ENCODE peak calls at places on chromosomes 7 and 10, in seven cellular contexts. One of them, this sample, is unnamed.

GRCh38 chr7:75966209-75966961 is 28.0 kb downstream of the TMEM120A start:
- DNase-seq in A549: no peak
- DNase-seq in tibial nerve: peak
- DNase-seq in HCT116: no peak
- DNase-seq in body of pancreas: peak
- DNase-seq in GM12891: no peak
- DNase-seq in lower leg skin: peak
- DNase-seq in this sample: no peak

GRCh38 chr7:71615017-71615416 is 483.1 kb downstream of the GALNT17 start:
- DNase-seq in tibial nerve: no peak
- DNase-seq in body of pancreas: no peak
- DNase-seq in lower leg skin: no peak
- DNase-seq in GM12891: no peak
- DNase-seq in A549: no peak
- DNase-seq in HCT116: no peak
- DNase-seq in this sample: no peak

GRCh38 chr10:120514035-120514620 is 57.1 kb downstream of the PLPP4 start:
- DNase-seq in body of pancreas: no peak
- DNase-seq in tibial nerve: no peak
- DNase-seq in lower leg skin: no peak
- DNase-seq in A549: no peak
- DNase-seq in HCT116: no peak
- DNase-seq in GM12891: no peak
- DNase-seq in this sample: peak

GRCh38 chr7:50446542-50446960 is 3.6 kb downstream of the FIGNL1 start:
- DNase-seq in GM12891: no peak
- DNase-seq in body of pancreas: no peak
- DNase-seq in tibial nerve: no peak
- DNase-seq in A549: no peak
- DNase-seq in HCT116: peak
- DNase-seq in lower leg skin: no peak
- DNase-seq in this sample: no peak

GRCh38 chr10:132257907-132258306 is 49.8 kb downstream of the STK32C start:
- DNase-seq in A549: no peak
- DNase-seq in body of pancreas: no peak
- DNase-seq in GM12891: no peak
- DNase-seq in lower leg skin: no peak
- DNase-seq in HCT116: no peak
- DNase-seq in tibial nerve: no peak
- DNase-seq in this sample: no peak

GRCh38 chr10:32413513-32413912 is 32.4 kb upstream of the CCDC7 start:
- DNase-seq in GM12891: no peak
- DNase-seq in tibial nerve: no peak
- DNase-seq in body of pancreas: peak
- DNase-seq in HCT116: peak
- DNase-seq in lower leg skin: no peak
- DNase-seq in A549: peak
- DNase-seq in this sample: no peak

GRCh38 chr10:110423650-110424049 is 74.1 kb upstream of the DUSP5 start:
- DNase-seq in tibial nerve: no peak
- DNase-seq in lower leg skin: no peak
- DNase-seq in A549: no peak
- DNase-seq in body of pancreas: peak
- DNase-seq in HCT116: no peak
- DNase-seq in GM12891: no peak
- DNase-seq in this sample: no peak

GRCh38 chr10:50619882-50620281 is 3.9 kb downstream of the SGMS1 start:
- DNase-seq in GM12891: no peak
- DNase-seq in A549: no peak
- DNase-seq in lower leg skin: no peak
- DNase-seq in body of pancreas: no peak
- DNase-seq in HCT116: no peak
- DNase-seq in tibial nerve: no peak
- DNase-seq in this sample: no peak

GRCh38 chr10:45154481-45154880 is 153.8 kb downstream of the ZNF22 start:
- DNase-seq in body of pancreas: no peak
- DNase-seq in A549: no peak
- DNase-seq in GM12891: no peak
- DNase-seq in lower leg skin: no peak
- DNase-seq in tibial nerve: no peak
- DNase-seq in HCT116: no peak
- DNase-seq in this sample: no peak

GRCh38 chr10:61628875-61629513 is 33.7 kb upstream of the CABCOCO1 start:
- DNase-seq in GM12891: no peak
- DNase-seq in body of pancreas: no peak
- DNase-seq in HCT116: no peak
- DNase-seq in tibial nerve: no peak
- DNase-seq in A549: peak
- DNase-seq in lower leg skin: peak
- DNase-seq in this sample: no peak

GRCh38 chr7:129501760-129502707 is at the start of gene SMKR1:
- DNase-seq in GM12891: peak
- DNase-seq in lower leg skin: peak
- DNase-seq in tibial nerve: peak
- DNase-seq in HCT116: peak
- DNase-seq in A549: peak
- DNase-seq in body of pancreas: peak
- DNase-seq in this sample: peak

GRCh38 chr10:5609952-5610616 is 56.3 kb downstream of the ASB13 start:
- DNase-seq in lower leg skin: no peak
- DNase-seq in HCT116: no peak
- DNase-seq in body of pancreas: no peak
- DNase-seq in A549: peak
- DNase-seq in tibial nerve: no peak
- DNase-seq in GM12891: no peak
- DNase-seq in this sample: no peak
- TF ChIP-seq POLR2A in lower leg skin: no peak
- TF ChIP-seq POLR2A in HCT116: no peak
- TF ChIP-seq POLR2A in body of pancreas: no peak
- TF ChIP-seq POLR2A in A549: peak
- TF ChIP-seq POLR2A in tibial nerve: no peak
- TF ChIP-seq POLR2A in GM12891: no peak
- TF ChIP-seq POLR2A in this sample: no peak

DNA sequence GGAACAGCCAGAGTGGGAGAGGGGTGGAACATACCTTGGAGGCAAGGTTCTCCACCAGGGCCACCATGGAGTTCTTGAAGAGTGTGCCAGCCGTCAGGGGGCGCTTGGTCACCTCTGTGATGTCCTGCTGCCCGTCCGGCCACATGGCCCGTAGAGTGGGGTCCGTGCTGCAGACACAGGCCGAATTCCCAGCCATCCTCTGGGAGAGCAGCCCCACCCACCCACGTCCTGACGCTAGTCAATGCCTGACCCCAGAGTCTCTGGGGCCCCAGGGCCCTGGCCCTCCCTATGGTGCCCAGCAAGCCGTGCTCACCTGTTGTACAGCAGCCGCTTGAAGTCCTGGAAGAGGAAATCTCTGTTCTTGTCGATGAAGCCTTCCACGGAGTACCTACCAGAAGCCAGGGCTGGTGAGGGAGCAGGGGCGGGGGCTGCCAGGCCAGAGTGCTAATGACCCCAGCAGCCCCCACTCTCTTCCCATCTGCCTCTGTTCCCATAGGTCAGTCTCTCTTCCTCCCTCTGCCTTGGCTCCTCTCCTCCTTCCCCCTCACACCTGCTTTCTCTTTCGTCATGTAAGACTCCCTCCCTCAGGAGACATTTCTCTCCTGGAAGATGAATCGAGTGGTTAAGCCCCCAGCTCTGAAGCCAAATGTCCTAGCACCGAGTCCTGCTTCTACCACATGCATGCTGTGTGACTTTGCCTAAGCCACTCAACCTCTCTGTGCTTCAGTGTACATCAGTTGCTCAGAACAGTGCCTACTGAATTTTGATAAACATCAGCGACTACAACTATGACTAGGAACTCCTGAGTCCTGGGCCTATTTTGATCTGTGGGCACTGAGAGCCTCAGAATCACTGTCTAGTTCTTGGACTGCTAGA is 11.0 kb downstream of the MYO1G start:
- DNase-seq in GM12891: no peak
- DNase-seq in body of pancreas: no peak
- DNase-seq in HCT116: no peak
- DNase-seq in tibial nerve: no peak
- DNase-seq in lower leg skin: no peak
- DNase-seq in A549: peak
- DNase-seq in this sample: peak
- TF ChIP-seq POLR2A in GM12891: no peak
- TF ChIP-seq POLR2A in body of pancreas: no peak
- TF ChIP-seq POLR2A in HCT116: no peak
- TF ChIP-seq POLR2A in tibial nerve: no peak
- TF ChIP-seq POLR2A in lower leg skin: no peak
- TF ChIP-seq POLR2A in A549: no peak
- TF ChIP-seq POLR2A in this sample: no peak

DNA sequence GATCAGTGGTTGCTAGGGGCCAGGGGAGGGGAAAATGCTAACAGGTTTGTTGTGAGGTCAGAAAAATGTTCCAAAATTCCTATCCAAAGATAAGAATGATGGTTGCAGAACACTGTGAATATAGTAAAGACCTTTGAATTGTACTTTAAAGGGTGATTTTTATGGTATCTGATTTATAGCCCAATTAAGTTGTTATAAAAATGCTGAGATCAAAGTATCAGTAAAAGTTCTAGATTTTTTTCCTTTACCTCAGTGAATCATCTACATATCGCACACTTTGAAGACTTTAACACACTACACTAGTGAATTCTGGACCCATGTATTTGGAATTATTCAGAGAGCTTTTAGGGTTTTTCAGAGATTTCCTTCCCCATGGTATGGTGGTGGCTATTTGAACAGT is 275.4 kb downstream of the WDR37 start:
- DNase-seq in body of pancreas: no peak
- DNase-seq in tibial nerve: no peak
- DNase-seq in GM12891: no peak
- DNase-seq in HCT116: no peak
- DNase-seq in A549: no peak
- DNase-seq in lower leg skin: no peak
- DNase-seq in this sample: no peak
- TF ChIP-seq POLR2A in body of pancreas: no peak
- TF ChIP-seq POLR2A in tibial nerve: no peak
- TF ChIP-seq POLR2A in GM12891: no peak
- TF ChIP-seq POLR2A in HCT116: no peak
- TF ChIP-seq POLR2A in A549: no peak
- TF ChIP-seq POLR2A in lower leg skin: no peak
- TF ChIP-seq POLR2A in this sample: no peak

DNA sequence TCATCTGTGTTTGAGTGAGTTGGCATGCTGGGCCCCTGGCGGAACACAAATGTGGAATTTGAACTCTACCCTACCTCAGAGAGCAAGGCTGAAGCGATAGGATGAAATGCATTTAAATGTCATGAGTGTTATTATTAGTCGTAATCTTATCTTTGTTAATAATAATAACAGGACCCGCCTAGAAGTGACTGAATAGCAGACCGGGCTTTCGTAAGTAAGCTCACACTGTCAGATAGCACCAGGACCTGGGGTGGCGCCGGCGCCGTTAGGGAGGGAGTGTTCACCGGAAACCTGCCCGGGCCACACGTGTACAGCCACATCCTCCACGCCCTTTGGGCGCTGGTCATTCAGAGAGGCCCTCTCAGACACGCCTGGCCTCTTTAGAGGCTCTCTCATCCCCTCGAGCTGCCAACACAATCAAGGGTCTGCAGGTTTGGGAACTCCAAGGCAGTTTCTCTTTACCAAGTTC is 63.6 kb downstream of the GRK5 start:
- DNase-seq in tibial nerve: no peak
- DNase-seq in GM12891: no peak
- DNase-seq in lower leg skin: no peak
- DNase-seq in A549: peak
- DNase-seq in HCT116: peak
- DNase-seq in body of pancreas: peak
- DNase-seq in this sample: peak
- TF ChIP-seq POLR2A in tibial nerve: no peak
- TF ChIP-seq POLR2A in GM12891: no peak
- TF ChIP-seq POLR2A in lower leg skin: no peak
- TF ChIP-seq POLR2A in A549: no peak
- TF ChIP-seq POLR2A in HCT116: peak
- TF ChIP-seq POLR2A in body of pancreas: no peak
- TF ChIP-seq POLR2A in this sample: no peak

GRCh38 chr10:71767420-71768035 is 5.8 kb downstream of the VSIR start:
- DNase-seq in A549: peak
- DNase-seq in tibial nerve: peak
- DNase-seq in GM12891: no peak
- DNase-seq in HCT116: no peak
- DNase-seq in lower leg skin: no peak
- DNase-seq in body of pancreas: peak
- DNase-seq in this sample: no peak
- TF ChIP-seq POLR2A in A549: no peak
- TF ChIP-seq POLR2A in tibial nerve: no peak
- TF ChIP-seq POLR2A in GM12891: no peak
- TF ChIP-seq POLR2A in HCT116: no peak
- TF ChIP-seq POLR2A in lower leg skin: no peak
- TF ChIP-seq POLR2A in body of pancreas: no peak
- TF ChIP-seq POLR2A in this sample: no peak

This sample was measured in erythroblast.